ENCODE peak calls at places on chromosome 17, in four cellular contexts. L, C, U and A are unnamed samples.

GRCh38 chr17:3888343-3889171 is 4.3 kb downstream of the CAMKK1 start:
- DNase-seq in L (no peak), C (no peak), U (no peak), A (peak)

GRCh38 chr17:39193346-39193745 is 4.1 kb downstream of the CACNB1 start:
- DNase-seq in L (no peak), C (no peak), U (no peak), A (peak)

GRCh38 chr17:80474231-80474932 is 2.0 kb downstream of the NPTX1 start:
- DNase-seq in L (peak), C (no peak), U (no peak), A (no peak)

GRCh38 chr17:58377661-58378060 is 25.7 kb upstream of the SUPT4H1 start:
- DNase-seq in L (no peak), C (no peak), U (no peak), A (no peak)

GRCh38 chr17:79556263-79556662 is 54.6 kb downstream of the RBFOX3 start:
- DNase-seq in L (no peak), C (no peak), U (no peak), A (no peak)

GRCh38 chr17:6297960-6298359 is 137.0 kb downstream of the AIPL1 start:
- DNase-seq in L (no peak), C (no peak), U (no peak), A (no peak)

GRCh38 chr17:65277576-65277975 is 140.4 kb downstream of the RGS9 start:
- DNase-seq in L (no peak), C (no peak), U (no peak), A (peak)

GRCh38 chr17:67718325-67718941 is 697 bp downstream of the NOL11 start:
- DNase-seq in L (peak), C (peak), U (no peak), A (no peak)

GRCh38 chr17:58786586-58787295 is 31.1 kb downstream of the PPM1E start:
- DNase-seq in L (no peak), C (no peak), U (no peak), A (peak)

GRCh38 chr17:19384723-19385391 is 2.1 kb downstream of the MFAP4 start:
- DNase-seq in L (peak), C (no peak), U (no peak), A (peak)

GRCh38 chr17:77326636-77327035 is 185.9 kb downstream of the SEC14L1 start:
- DNase-seq in L (no peak), C (no peak), U (no peak), A (no peak)

GRCh38 chr17:8673621-8674020 is 43.1 kb upstream of the MYH10 start:
- DNase-seq in L (no peak), C (no peak), U (no peak), A (no peak)

GRCh38 chr17:80036715-80037477 is 454 bp downstream of the CCDC40 start:
- DNase-seq in L (no peak), C (no peak), U (peak), A (no peak)

GRCh38 chr17:38507436-38507835 is 79.2 kb downstream of the ARHGAP23 start:
- DNase-seq in L (no peak), C (no peak), U (no peak), A (no peak)

GRCh38 chr17:20073056-20073979 is 64.2 kb downstream of the SPECC1 start:
- DNase-seq in L (peak), C (peak), U (peak), A (peak)

GRCh38 chr17:66939461-66940114 is 24.9 kb upstream of the CACNG4 start:
- DNase-seq in L (no peak), C (no peak), U (no peak), A (no peak)

GRCh38 chr17:8147141-8147804 is 4.9 kb downstream of the PER1 start:
- DNase-seq in L (no peak), C (no peak), U (no peak), A (no peak)

GRCh38 chr17:17108681-17109049 is 66.4 kb downstream of the MPRIP start:
- DNase-seq in L (no peak), C (no peak), U (no peak), A (peak)

GRCh38 chr17:45332989-45333701 is 16.3 kb upstream of the MAP3K14 start:
- DNase-seq in L (peak), C (no peak), U (no peak), A (no peak)

GRCh38 chr17:7437369-7437863 is 1.9 kb upstream of the FGF11 start:
- DNase-seq in L (no peak), C (no peak), U (no peak), A (no peak)

GRCh38 chr17:7323731-7324437 is 5.3 kb downstream of the NEURL4 start:
- DNase-seq in L (no peak), C (peak), U (peak), A (no peak)

GRCh38 chr17:54544239-54544638 is 356.4 kb upstream of the TOM1L1 start:
- DNase-seq in L (no peak), C (no peak), U (no peak), A (no peak)

GRCh38 chr17:45813051-45813731 is 29.1 kb downstream of the CRHR1 start:
- DNase-seq in L (no peak), C (no peak), U (no peak), A (no peak)

GRCh38 chr17:7221281-7222092 is 1.7 kb downstream of the ACADVL start:
- DNase-seq in L (no peak), C (no peak), U (no peak), A (no peak)